ENCODE peak calls at places on chromosomes 11 and 22, in six cellular contexts. One of them, this sample, is unnamed.

GRCh38 chr22:20776624-20777405 is 2.9 kb downstream of the SERPIND1 start:
- DNase-seq in GM12878: no peak
- DNase-seq in stomach: no peak
- DNase-seq in HCT116: no peak
- DNase-seq in H1: no peak
- DNase-seq in sigmoid colon: no peak
- DNase-seq in this sample: no peak

GRCh38 chr11:59187587-59187986 is 15.7 kb downstream of the DTX4 start:
- DNase-seq in GM12878: no peak
- DNase-seq in stomach: peak
- DNase-seq in HCT116: no peak
- DNase-seq in H1: no peak
- DNase-seq in sigmoid colon: peak
- DNase-seq in this sample: no peak

GRCh38 chr11:122656631-122657101 is 1.1 kb downstream of the UBASH3B start:
- DNase-seq in GM12878: no peak
- DNase-seq in stomach: peak
- DNase-seq in HCT116: no peak
- DNase-seq in H1: no peak
- DNase-seq in sigmoid colon: peak
- DNase-seq in this sample: peak

GRCh38 chr11:26806209-26806608 is 84.3 kb upstream of the SLC5A12 start:
- DNase-seq in GM12878: no peak
- DNase-seq in stomach: no peak
- DNase-seq in HCT116: no peak
- DNase-seq in H1: no peak
- DNase-seq in sigmoid colon: no peak
- DNase-seq in this sample: no peak

GRCh38 chr22:47307326-47307725 is 544.9 kb downstream of the TBC1D22A start:
- DNase-seq in GM12878: no peak
- DNase-seq in stomach: no peak
- DNase-seq in HCT116: no peak
- DNase-seq in H1: no peak
- DNase-seq in sigmoid colon: no peak
- DNase-seq in this sample: no peak

GRCh38 chr11:16891964-16892363 is 122.2 kb downstream of the PLEKHA7 start:
- DNase-seq in GM12878: no peak
- DNase-seq in stomach: no peak
- DNase-seq in HCT116: no peak
- DNase-seq in H1: no peak
- DNase-seq in sigmoid colon: no peak
- DNase-seq in this sample: no peak

GRCh38 chr11:114115406-114116054 is 56.0 kb downstream of the ZBTB16 start:
- DNase-seq in GM12878: no peak
- DNase-seq in stomach: no peak
- DNase-seq in HCT116: no peak
- DNase-seq in H1: no peak
- DNase-seq in sigmoid colon: peak
- DNase-seq in this sample: no peak

GRCh38 chr11:6225024-6225423 is 9.4 kb downstream of the FHIP1B start:
- DNase-seq in GM12878: no peak
- DNase-seq in stomach: no peak
- DNase-seq in HCT116: no peak
- DNase-seq in H1: no peak
- DNase-seq in sigmoid colon: no peak
- DNase-seq in this sample: no peak

GRCh38 chr11:8828055-8828454 is 82.9 kb upstream of the AKIP1 start:
- DNase-seq in GM12878: no peak
- DNase-seq in stomach: no peak
- DNase-seq in HCT116: no peak
- DNase-seq in H1: no peak
- DNase-seq in sigmoid colon: peak
- DNase-seq in this sample: no peak

GRCh38 chr11:83061883-83062282 is 9.8 kb downstream of the RAB30 start:
- DNase-seq in GM12878: peak
- DNase-seq in stomach: no peak
- DNase-seq in HCT116: no peak
- DNase-seq in H1: no peak
- DNase-seq in sigmoid colon: no peak
- DNase-seq in this sample: no peak

GRCh38 chr11:77266766-77267165 is 34.7 kb downstream of the GDPD4 start:
- DNase-seq in GM12878: no peak
- DNase-seq in stomach: no peak
- DNase-seq in HCT116: no peak
- DNase-seq in H1: no peak
- DNase-seq in sigmoid colon: no peak
- DNase-seq in this sample: no peak

GRCh38 chr11:18314794-18315523 is 7.0 kb downstream of the HPS5 start:
- DNase-seq in GM12878: no peak
- DNase-seq in stomach: no peak
- DNase-seq in HCT116: no peak
- DNase-seq in H1: no peak
- DNase-seq in sigmoid colon: no peak
- DNase-seq in this sample: no peak

GRCh38 chr11:35058318-35058717 is 80.7 kb upstream of the CD44 start:
- DNase-seq in GM12878: no peak
- DNase-seq in stomach: no peak
- DNase-seq in HCT116: no peak
- DNase-seq in H1: no peak
- DNase-seq in sigmoid colon: no peak
- DNase-seq in this sample: no peak

GRCh38 chr11:9590717-9591116 is 17.2 kb downstream of the WEE1 start:
- DNase-seq in GM12878: no peak
- DNase-seq in stomach: no peak
- DNase-seq in HCT116: no peak
- DNase-seq in H1: peak
- DNase-seq in sigmoid colon: no peak
- DNase-seq in this sample: no peak

GRCh38 chr11:69297926-69298777 is 4.2 kb downstream of the MYEOV start:
- DNase-seq in GM12878: peak
- DNase-seq in stomach: peak
- DNase-seq in HCT116: peak
- DNase-seq in H1: no peak
- DNase-seq in sigmoid colon: peak
- DNase-seq in this sample: peak

GRCh38 chr22:43723816-43724215 is 88.3 kb downstream of the EFCAB6 start:
- DNase-seq in GM12878: no peak
- DNase-seq in stomach: no peak
- DNase-seq in HCT116: no peak
- DNase-seq in H1: peak
- DNase-seq in sigmoid colon: no peak
- DNase-seq in this sample: no peak

GRCh38 chr11:7664867-7665266 is 8.4 kb downstream of the CYB5R2 start:
- DNase-seq in GM12878: no peak
- DNase-seq in stomach: no peak
- DNase-seq in HCT116: no peak
- DNase-seq in H1: peak
- DNase-seq in sigmoid colon: no peak
- DNase-seq in this sample: no peak

GRCh38 chr22:45280583-45280972 is 4.2 kb upstream of the UPK3A start:
- DNase-seq in GM12878: no peak
- DNase-seq in stomach: no peak
- DNase-seq in HCT116: no peak
- DNase-seq in H1: no peak
- DNase-seq in sigmoid colon: no peak
- DNase-seq in this sample: no peak

GRCh38 chr22:49959782-49960158 is 802 bp upstream of the PIM3 start:
- DNase-seq in GM12878: no peak
- DNase-seq in stomach: peak
- DNase-seq in HCT116: no peak
- DNase-seq in H1: no peak
- DNase-seq in sigmoid colon: peak
- DNase-seq in this sample: no peak

DNA sequence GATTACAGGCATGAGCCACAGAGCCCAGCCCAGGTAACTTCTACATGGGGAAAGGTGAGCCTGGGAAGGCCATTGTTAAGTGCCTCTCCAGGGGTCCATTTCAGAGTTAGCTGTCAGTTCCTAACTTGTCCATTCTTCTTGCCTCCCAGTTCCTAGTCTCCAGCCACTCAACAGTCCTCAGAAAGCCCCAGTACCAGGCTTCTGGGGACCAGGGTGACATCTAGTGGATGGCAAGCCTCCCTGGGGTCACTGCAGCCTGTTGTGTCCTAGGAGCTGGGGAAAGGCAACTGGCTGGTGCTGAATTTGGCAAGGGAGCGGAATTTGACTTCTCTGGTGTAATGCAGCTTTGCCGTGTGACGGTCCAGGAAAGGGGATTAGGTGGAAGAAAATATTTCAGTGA is 2.1 kb downstream of the LGALS12 start:
- DNase-seq in GM12878: no peak
- DNase-seq in stomach: peak
- DNase-seq in HCT116: peak
- DNase-seq in H1: no peak
- DNase-seq in sigmoid colon: no peak
- DNase-seq in this sample: no peak
- TF ChIP-seq CTCF in GM12878: peak
- TF ChIP-seq CTCF in stomach: peak
- TF ChIP-seq CTCF in HCT116: peak
- TF ChIP-seq CTCF in H1: peak
- TF ChIP-seq CTCF in sigmoid colon: no peak
- TF ChIP-seq CTCF in this sample: peak

GRCh38 chr11:612201-612960 is 3.4 kb downstream of the IRF7 start:
- DNase-seq in GM12878: no peak
- DNase-seq in stomach: peak
- DNase-seq in HCT116: peak
- DNase-seq in H1: no peak
- DNase-seq in sigmoid colon: no peak
- DNase-seq in this sample: no peak
- TF ChIP-seq POLR2A in GM12878: peak
- TF ChIP-seq POLR2A in stomach: no peak
- TF ChIP-seq POLR2A in HCT116: no peak
- TF ChIP-seq POLR2A in H1: no peak
- TF ChIP-seq POLR2A in sigmoid colon: no peak
- TF ChIP-seq POLR2A in this sample: no peak

GRCh38 chr11:29119691-29120328 is 897.0 kb downstream of the KCNA4 start:
- DNase-seq in GM12878: no peak
- DNase-seq in stomach: no peak
- DNase-seq in HCT116: no peak
- DNase-seq in H1: no peak
- DNase-seq in sigmoid colon: no peak
- DNase-seq in this sample: no peak
- TF ChIP-seq POLR2AphosphoS5 in GM12878: no peak
- TF ChIP-seq POLR2AphosphoS5 in stomach: no peak
- TF ChIP-seq POLR2AphosphoS5 in HCT116: no peak
- TF ChIP-seq POLR2AphosphoS5 in H1: no peak
- TF ChIP-seq POLR2AphosphoS5 in sigmoid colon: peak
- TF ChIP-seq POLR2AphosphoS5 in this sample: no peak

GRCh38 chr22:32127904-32128303 is 31.2 kb downstream of the C22orf42 start:
- DNase-seq in GM12878: no peak
- DNase-seq in stomach: no peak
- DNase-seq in HCT116: no peak
- DNase-seq in H1: peak
- DNase-seq in sigmoid colon: no peak
- DNase-seq in this sample: no peak
- TF ChIP-seq CTCF in GM12878: no peak
- TF ChIP-seq CTCF in stomach: no peak
- TF ChIP-seq CTCF in HCT116: peak
- TF ChIP-seq CTCF in H1: peak
- TF ChIP-seq CTCF in sigmoid colon: no peak
- TF ChIP-seq CTCF in this sample: no peak

GRCh38 chr22:36384766-36385400 is 2.9 kb downstream of the MYH9 start:
- DNase-seq in GM12878: no peak
- DNase-seq in stomach: no peak
- DNase-seq in HCT116: no peak
- DNase-seq in H1: no peak
- DNase-seq in sigmoid colon: no peak
- DNase-seq in this sample: no peak

GRCh38 chr22:36385491-36386350 is 2.0 kb downstream of the MYH9 start:
- DNase-seq in GM12878: no peak
- DNase-seq in stomach: peak
- DNase-seq in HCT116: no peak
- DNase-seq in H1: no peak
- DNase-seq in sigmoid colon: peak
- DNase-seq in this sample: peak

GRCh38 chr22:36386351-36386899 is 1.3 kb downstream of the MYH9 start:
- DNase-seq in GM12878: peak
- DNase-seq in stomach: no peak
- DNase-seq in HCT116: no peak
- DNase-seq in H1: no peak
- DNase-seq in sigmoid colon: no peak
- DNase-seq in this sample: no peak

GRCh38 chr22:36381513-36382079 is 6.2 kb downstream of the MYH9 start:
- DNase-seq in GM12878: no peak
- DNase-seq in stomach: no peak
- DNase-seq in HCT116: no peak
- DNase-seq in H1: no peak
- DNase-seq in sigmoid colon: no peak
- DNase-seq in this sample: no peak

DNA sequence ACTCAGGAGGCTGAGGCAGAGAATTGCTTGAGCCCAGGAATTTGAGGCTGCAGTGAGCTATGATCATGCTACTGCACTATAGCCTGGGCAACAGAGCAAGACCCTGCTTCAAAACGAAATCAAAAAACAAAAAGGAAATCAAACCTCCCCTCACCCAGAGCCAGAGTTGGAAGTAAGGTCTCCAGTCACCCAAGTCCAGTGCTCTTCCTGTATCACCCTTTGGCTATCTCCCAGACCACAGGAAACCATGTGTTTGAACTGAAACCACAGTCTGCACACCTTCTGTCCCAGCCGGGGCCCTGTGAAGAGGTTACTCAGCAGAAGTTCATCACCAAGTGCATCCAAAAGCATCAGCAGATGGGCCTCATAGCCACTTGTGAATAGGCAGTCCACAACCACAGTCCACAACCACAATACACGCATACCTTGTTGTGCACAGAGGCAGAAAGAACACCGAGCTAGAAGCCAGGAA is 4.6 kb downstream of the MYH9 start:
- DNase-seq in GM12878: peak
- DNase-seq in stomach: peak
- DNase-seq in HCT116: no peak
- DNase-seq in H1: no peak
- DNase-seq in sigmoid colon: no peak
- DNase-seq in this sample: peak
- TF ChIP-seq POLR2A in GM12878: peak
- TF ChIP-seq POLR2A in stomach: no peak
- TF ChIP-seq POLR2A in HCT116: no peak
- TF ChIP-seq POLR2A in H1: no peak
- TF ChIP-seq POLR2A in sigmoid colon: no peak
- TF ChIP-seq POLR2A in this sample: no peak

GRCh38 chr11:1829039-1829820 is 5.6 kb upstream of the SYT8 start:
- DNase-seq in GM12878: no peak
- DNase-seq in stomach: no peak
- DNase-seq in HCT116: no peak
- DNase-seq in H1: no peak
- DNase-seq in sigmoid colon: no peak
- DNase-seq in this sample: peak
- TF ChIP-seq POLR2AphosphoS5 in GM12878: no peak
- TF ChIP-seq POLR2AphosphoS5 in stomach: no peak
- TF ChIP-seq POLR2AphosphoS5 in HCT116: no peak
- TF ChIP-seq POLR2AphosphoS5 in H1: no peak
- TF ChIP-seq POLR2AphosphoS5 in sigmoid colon: no peak
- TF ChIP-seq POLR2AphosphoS5 in this sample: peak